ENCODE peak calls at places on chromosomes 2 and 18, in five cellular contexts. Q is GM06990, D is AG04449, A is GM20000, U is nephron progenitor cell. C is an unnamed sample.

GRCh38 chr2:127149384-127149783 is 42.4 kb upstream of the BIN1 start:
- DNase-seq in Q (no peak), D (peak), A (no peak), U (no peak), C (peak)

GRCh38 chr2:193966590-193966989 is 1690.4 kb upstream of the SLC39A10 start:
- DNase-seq in Q (no peak), D (peak), A (no peak), U (no peak), C (no peak)

GRCh38 chr2:217248312-217248935 is 388.6 kb upstream of the TNP1 start:
- DNase-seq in Q (no peak), D (no peak), A (peak), U (peak), C (no peak)

GRCh38 chr2:123566291-123566946 is 458.7 kb upstream of the CNTNAP5 start:
- DNase-seq in Q (no peak), D (no peak), A (no peak), U (no peak), C (no peak)

GRCh38 chr2:200787351-200788128 is 24.2 kb upstream of the BZW1 start:
- DNase-seq in Q (no peak), D (peak), A (no peak), U (no peak), C (peak)

GRCh38 chr2:140027320-140027719 is 1247.1 kb upstream of the NXPH2 start:
- DNase-seq in Q (no peak), D (no peak), A (no peak), U (no peak), C (no peak)

GRCh38 chr2:144102386-144102785 is 417.5 kb downstream of the ZEB2 start:
- DNase-seq in Q (no peak), D (no peak), A (no peak), U (no peak), C (no peak)

GRCh38 chr2:137837830-137838229 is 126.4 kb upstream of the HNMT start:
- DNase-seq in Q (no peak), D (no peak), A (no peak), U (no peak), C (no peak)

GRCh38 chr2:26569216-26570082 is 71.7 kb downstream of the CIB4 start:
- DNase-seq in Q (no peak), D (no peak), A (no peak), U (no peak), C (no peak)

GRCh38 chr2:99831772-99832171 is 310.6 kb downstream of the AFF3 start:
- DNase-seq in Q (no peak), D (no peak), A (no peak), U (no peak), C (no peak)

GRCh38 chr2:195505701-195506100 is 151.3 kb upstream of the SLC39A10 start:
- DNase-seq in Q (peak), D (no peak), A (peak), U (no peak), C (no peak)

GRCh38 chr2:159375241-159375640 is 88.7 kb upstream of the WDSUB1 start:
- DNase-seq in Q (no peak), D (no peak), A (no peak), U (no peak), C (no peak)

DNA sequence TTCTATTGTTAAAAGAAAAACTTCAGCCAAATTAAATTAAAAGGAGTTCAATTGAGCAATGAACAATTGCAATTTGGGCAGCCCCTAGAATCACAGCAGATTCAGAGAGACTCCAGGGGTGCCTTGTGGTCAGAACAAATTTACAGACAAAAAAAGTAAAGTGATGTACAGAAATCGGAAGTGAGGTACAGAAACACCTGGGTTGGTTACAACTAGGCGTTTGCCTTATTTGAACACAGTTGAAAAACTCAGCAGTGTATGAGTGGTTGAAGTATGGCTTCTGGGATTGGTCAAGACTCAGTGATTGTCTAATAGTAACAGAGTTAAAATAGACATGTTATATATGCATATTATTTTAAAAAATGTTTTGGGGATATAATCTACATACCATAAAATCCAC is 98.5 kb upstream of the ZSWIM2 start:
- DNase-seq in Q (no peak), D (no peak), A (no peak), U (no peak), C (no peak)
- TF ChIP-seq CTCF in Q (no peak), D (no peak), A (no peak), U (no peak), C (no peak)

GRCh38 chr2:141467331-141467730 is 663.5 kb downstream of the LRP1B start:
- DNase-seq in Q (no peak), D (no peak), A (no peak), U (no peak), C (no peak)
- TF ChIP-seq CTCF in Q (no peak), D (no peak), A (no peak), U (no peak), C (no peak)

GRCh38 chr2:19573784-19574183 is 215.4 kb upstream of the OSR1 start:
- DNase-seq in Q (no peak), D (no peak), A (no peak), U (no peak), C (no peak)
- TF ChIP-seq CTCF in Q (no peak), D (no peak), A (no peak), U (no peak), C (no peak)

GRCh38 chr18:35376393-35376741 is 770 bp downstream of the ZNF396 start:
- DNase-seq in Q (no peak), D (no peak), A (peak), U (peak), C (no peak)
- TF ChIP-seq CTCF in Q (no peak), D (no peak), A (no peak), U (no peak), C (no peak)

DNA sequence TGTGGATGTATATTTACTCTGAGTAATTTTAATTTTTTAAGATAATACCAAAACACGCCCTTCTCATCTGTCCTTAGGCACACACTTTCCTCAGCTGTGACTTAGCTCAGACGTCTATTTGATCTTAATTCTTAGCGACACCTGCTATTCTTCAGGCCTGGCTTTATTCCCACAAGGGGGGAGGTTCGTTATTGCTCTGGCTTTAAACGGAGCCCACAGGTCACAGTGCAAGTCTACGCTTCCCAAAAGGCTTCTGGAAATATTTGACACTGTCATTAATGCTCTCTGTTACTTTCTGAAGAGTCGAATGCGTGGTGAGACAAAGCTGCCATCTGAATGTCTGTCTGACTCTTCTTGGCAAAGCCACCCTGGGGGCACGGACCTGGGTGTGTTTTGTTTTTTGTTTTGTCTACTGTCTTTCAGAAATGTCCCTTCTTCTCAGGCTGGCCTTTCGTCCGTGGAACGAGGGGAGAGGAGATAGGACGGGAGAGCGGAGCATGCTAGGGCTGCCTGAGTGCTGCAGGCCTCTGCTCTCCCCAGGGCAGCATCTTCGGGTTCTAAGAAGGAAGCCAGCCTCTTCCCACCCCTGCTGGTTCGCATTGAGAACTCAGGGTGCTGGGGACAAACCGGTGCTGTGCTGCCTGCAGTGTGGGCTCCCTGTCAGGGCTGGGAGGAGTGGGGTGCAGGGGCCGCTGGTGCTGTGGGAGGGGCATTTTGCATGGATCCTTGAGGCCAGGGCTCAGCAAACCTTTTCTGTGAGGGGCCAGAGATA is 61.9 kb downstream of the ASAP2 start:
- DNase-seq in Q (no peak), D (no peak), A (no peak), U (no peak), C (no peak)
- TF ChIP-seq CTCF in Q (no peak), D (no peak), A (no peak), U (no peak), C (no peak)

C was measured in HFFc6.